ENCODE peak calls at places on chromosomes 5 and 9, in nine cellular contexts. F is AG04450, D is foreskin fibroblast, E is cardiac muscle cell, A is esophagus squamous epithelium, Y is fibroblast of mammary gland, H is D721Med, S is psoas muscle, L is H1. I is an unnamed sample.

GRCh38 chr5:170393235-170393634 is 4.1 kb upstream of the KCNMB1 start:
- DNase-seq in H (no peak), Y (no peak), A (no peak), F (no peak), S (no peak), L (no peak), D (no peak), E (no peak), I (no peak)

GRCh38 chr9:84899326-84899725 is 229.8 kb downstream of the NTRK2 start:
- DNase-seq in A (no peak), L (no peak), D (no peak), Y (no peak), F (no peak), H (no peak), S (no peak), E (no peak), I (no peak)

GRCh38 chr9:32554107-32554506 is 1.7 kb upstream of the TOPORS start:
- DNase-seq in L (no peak), Y (peak), D (peak), F (no peak), A (no peak), E (peak), H (no peak), S (no peak), I (no peak)

GRCh38 chr9:32431940-32432555 is 47.6 kb downstream of the ACO1 start:
- DNase-seq in H (no peak), F (no peak), L (no peak), D (peak), E (peak), S (peak), Y (peak), A (no peak), I (no peak)

GRCh38 chr5:168076561-168076991 is 214.9 kb upstream of the WWC1 start:
- DNase-seq in H (no peak), D (no peak), E (peak), Y (peak), F (peak), L (peak), A (no peak), S (peak), I (no peak)

GRCh38 chr5:107868994-107869393 is 198.3 kb upstream of the EFNA5 start:
- DNase-seq in S (no peak), L (no peak), A (no peak), Y (no peak), F (no peak), E (no peak), H (no peak), D (no peak), I (no peak)

GRCh38 chr9:106862115-106862945 is 636 bp upstream of the ZNF462 start:
- DNase-seq in E (peak), L (no peak), S (peak), F (no peak), Y (no peak), D (peak), H (no peak), A (no peak), I (peak)

GRCh38 chr9:16252631-16253030 is 617.8 kb downstream of the BNC2 start:
- DNase-seq in S (no peak), A (no peak), F (no peak), E (no peak), D (no peak), Y (no peak), L (no peak), H (no peak), I (no peak)

GRCh38 chr9:70340572-70340971 is 73.9 kb downstream of the KLF9 start:
- DNase-seq in L (no peak), A (no peak), Y (peak), E (peak), F (no peak), S (no peak), H (no peak), D (peak), I (peak)

GRCh38 chr9:123049589-123050222 is 16.2 kb downstream of the GPR21 start:
- DNase-seq in Y (peak), F (no peak), H (no peak), E (peak), L (no peak), A (no peak), D (peak), S (no peak), I (no peak)

GRCh38 chr5:110785356-110785755 is 46.5 kb downstream of the SLC25A46 start:
- DNase-seq in S (no peak), E (peak), L (no peak), H (no peak), D (peak), Y (peak), F (no peak), A (no peak), I (no peak)

GRCh38 chr9:127135056-127135745 is 12.8 kb upstream of the ANGPTL2 start:
- DNase-seq in F (no peak), S (peak), Y (no peak), A (no peak), H (no peak), E (no peak), L (no peak), D (no peak), I (no peak)

GRCh38 chr5:142794527-142794926 is 24.4 kb downstream of the ARHGAP26 start:
- DNase-seq in H (no peak), Y (no peak), L (no peak), A (no peak), F (no peak), E (no peak), D (no peak), S (no peak), I (no peak)

GRCh38 chr9:135342206-135343130 is 137.1 kb upstream of the PPP1R26 start:
- DNase-seq in D (no peak), A (no peak), L (no peak), Y (no peak), F (no peak), H (no peak), E (no peak), S (no peak), I (no peak)

GRCh38 chr9:105355810-105356209 is 92.0 kb upstream of the FSD1L start:
- DNase-seq in A (no peak), E (peak), S (no peak), F (no peak), Y (peak), H (no peak), L (no peak), D (peak), I (no peak)

GRCh38 chr5:179312557-179313235 is 32.6 kb downstream of the ADAMTS2 start:
- DNase-seq in A (no peak), H (no peak), F (no peak), E (no peak), Y (no peak), L (no peak), D (peak), S (peak), I (no peak)

GRCh38 chr9:121226186-121226585 is 24.5 kb upstream of the RAB14 start:
- DNase-seq in H (no peak), L (no peak), A (no peak), D (peak), F (no peak), Y (peak), E (no peak), S (no peak), I (no peak)

GRCh38 chr5:113147088-113147487 is 170.5 kb downstream of the DCP2 start:
- DNase-seq in H (peak), E (peak), F (peak), S (no peak), Y (peak), L (no peak), A (no peak), D (peak), I (no peak)

GRCh38 chr9:79360387-79361347 is 211.1 kb upstream of the TLE4 start:
- DNase-seq in A (no peak), S (no peak), Y (no peak), H (no peak), E (peak), D (peak), L (peak), F (no peak), I (no peak)

GRCh38 chr5:98769006-98769255 is 4.5 kb upstream of the RGMB start:
- DNase-seq in A (no peak), H (no peak), F (no peak), S (peak), L (no peak), D (no peak), Y (no peak), E (no peak), I (peak)

GRCh38 chr9:106450549-106450948 is 412.4 kb upstream of the ZNF462 start:
- DNase-seq in F (no peak), H (no peak), A (no peak), D (no peak), E (no peak), Y (no peak), L (no peak), S (peak), I (no peak)

GRCh38 chr5:14859980-14860379 is 11.6 kb downstream of the ANKH start:
- DNase-seq in H (no peak), F (no peak), A (no peak), Y (no peak), S (no peak), D (no peak), L (no peak), E (no peak), I (no peak)

GRCh38 chr5:55370291-55370925 is 62.6 kb downstream of the MTREX start:
- DNase-seq in D (no peak), E (no peak), A (no peak), F (no peak), H (no peak), Y (no peak), L (no peak), S (no peak), I (no peak)

GRCh38 chr5:111645303-111645838 is 111.6 kb downstream of the NREP start:
- DNase-seq in F (no peak), E (no peak), Y (no peak), A (no peak), S (no peak), D (no peak), L (no peak), H (no peak), I (no peak)

GRCh38 chr5:150352531-150353394 is 4.7 kb upstream of the TCOF1 start:
- DNase-seq in F (no peak), E (no peak), S (no peak), H (no peak), A (no peak), L (peak), D (peak), Y (no peak), I (no peak)

GRCh38 chr9:127014210-127014609 is 99.6 kb downstream of the RALGPS1 start:
- DNase-seq in H (no peak), F (no peak), L (no peak), Y (peak), A (no peak), S (no peak), D (peak), E (peak), I (no peak)

GRCh38 chr9:20980713-20981481 is 50.5 kb downstream of the HACD4 start:
- DNase-seq in H (no peak), E (peak), L (no peak), F (peak), A (no peak), D (peak), Y (peak), S (no peak), I (peak)

GRCh38 chr9:36928670-36929349 is 105.3 kb downstream of the PAX5 start:
- DNase-seq in D (peak), L (no peak), H (no peak), F (no peak), S (no peak), E (peak), A (no peak), Y (peak), I (peak)

GRCh38 chr9:81868145-81868544 is 60.1 kb upstream of the SPATA31D4 start:
- DNase-seq in A (no peak), Y (peak), H (no peak), E (no peak), D (no peak), L (no peak), F (no peak), S (no peak), I (no peak)

GRCh38 chr5:44862808-44863207 is 54.1 kb downstream of the MRPS30 start:
- DNase-seq in S (no peak), L (no peak), E (no peak), H (no peak), A (no peak), F (no peak), D (peak), Y (peak), I (peak)

GRCh38 chr5:4095918-4096630 is 500.4 kb downstream of the IRX1 start:
- DNase-seq in S (no peak), L (no peak), D (no peak), H (no peak), F (no peak), A (no peak), Y (no peak), E (no peak), I (no peak)

GRCh38 chr9:1429328-1429727 is 379.2 kb downstream of the DMRT2 start:
- DNase-seq in A (no peak), F (no peak), D (peak), H (no peak), L (no peak), S (no peak), E (peak), Y (peak), I (no peak)

GRCh38 chr9:125889524-125890473 is 142.6 kb downstream of the PBX3 start:
- DNase-seq in H (no peak), Y (peak), F (no peak), D (peak), S (peak), L (no peak), E (peak), A (no peak), I (peak)

GRCh38 chr5:142250119-142250518 is 74.7 kb downstream of the SPRY4 start:
- DNase-seq in S (no peak), A (no peak), Y (no peak), F (no peak), L (no peak), H (no peak), E (no peak), D (no peak), I (no peak)

GRCh38 chr5:41600738-41601137 is 90.3 kb upstream of the PLCXD3 start:
- DNase-seq in A (no peak), E (no peak), H (no peak), F (no peak), D (no peak), S (no peak), Y (no peak), L (no peak), I (no peak)

GRCh38 chr5:113122053-113122452 is 145.5 kb downstream of the DCP2 start:
- DNase-seq in L (no peak), D (peak), H (no peak), A (no peak), Y (peak), S (no peak), E (peak), F (peak), I (no peak)

DNA sequence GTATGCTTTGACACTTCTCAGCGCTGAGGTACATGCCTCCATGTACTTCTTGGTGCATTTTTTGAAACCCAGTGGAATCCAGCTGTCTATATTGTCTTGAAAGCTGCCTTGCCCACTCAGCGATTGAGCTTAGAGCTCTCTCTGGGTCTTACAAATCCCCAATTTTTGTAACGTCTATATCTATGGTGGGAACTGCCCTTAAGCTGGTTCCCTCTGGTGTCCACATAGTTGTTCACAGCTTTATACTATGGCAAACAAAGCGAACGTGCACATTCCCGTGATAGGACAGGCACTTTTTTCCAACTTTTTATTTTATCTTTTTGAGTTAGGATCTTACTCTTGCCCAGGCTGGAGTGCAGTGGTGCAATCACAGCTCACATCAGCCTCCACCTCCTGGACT is 20.9 kb downstream of the CDHR2 start:
- DNase-seq in H (no peak), L (no peak), Y (peak), F (peak), S (no peak), A (no peak), D (peak), E (peak), I (no peak)
- TF ChIP-seq CTCF in H (peak), L (no peak), Y (peak), F (peak), S (no peak), A (no peak), D (peak), E (peak), I (no peak)

GRCh38 chr5:33937700-33938506 is 1.7 kb downstream of the RXFP3 start:
- DNase-seq in D (peak), A (no peak), Y (no peak), L (no peak), F (no peak), S (no peak), H (no peak), E (no peak), I (no peak)

GRCh38 chr5:33937017-33937699 is 972 bp downstream of the RXFP3 start:
- DNase-seq in Y (no peak), H (no peak), L (no peak), E (peak), F (no peak), A (no peak), D (peak), S (peak), I (no peak)

GRCh38 chr5:33933723-33934544 is 2.3 kb upstream of the RXFP3 start:
- DNase-seq in H (no peak), A (no peak), E (no peak), F (no peak), D (peak), S (no peak), L (no peak), Y (peak), I (peak)

GRCh38 chr5:33936381-33937016 is at the start of gene RXFP3:
- DNase-seq in F (no peak), D (peak), H (no peak), Y (peak), A (no peak), L (no peak), E (peak), S (peak), I (no peak)

DNA sequence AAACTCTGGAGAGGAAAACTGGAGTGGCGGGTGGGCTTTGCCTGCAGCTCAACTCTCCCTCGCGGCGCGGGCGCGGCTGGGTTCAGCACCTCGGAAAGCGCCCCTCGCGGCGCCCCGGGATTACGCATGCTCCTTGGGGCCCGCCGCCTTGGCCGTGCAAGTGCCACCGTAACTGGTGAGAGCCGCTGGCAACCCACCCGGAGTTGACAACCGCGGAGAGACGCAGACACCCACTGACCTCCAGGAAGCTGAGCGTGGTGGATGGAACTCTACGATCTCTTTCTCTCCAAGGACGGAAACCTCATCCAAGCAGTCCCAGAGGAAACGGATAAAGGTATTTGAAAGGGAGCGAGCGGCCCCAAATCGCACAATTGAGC is 194 bp upstream of the RXFP3 start:
- DNase-seq in L (no peak), S (peak), H (no peak), F (peak), A (no peak), E (peak), D (peak), Y (peak), I (peak)
- TF ChIP-seq CTCF in L (no peak), S (peak), H (no peak), F (no peak), A (peak), E (peak), D (no peak), Y (no peak), I (no peak)

GRCh38 chr5:160905285-160905684 is 53.3 kb upstream of the ATP10B start:
- DNase-seq in L (no peak), H (no peak), E (no peak), D (no peak), F (no peak), Y (no peak), A (no peak), S (no peak), I (no peak)

GRCh38 chr5:160903076-160903475 is 51.1 kb upstream of the ATP10B start:
- DNase-seq in Y (no peak), E (no peak), F (no peak), A (no peak), S (no peak), H (no peak), L (no peak), D (no peak), I (no peak)

DNA sequence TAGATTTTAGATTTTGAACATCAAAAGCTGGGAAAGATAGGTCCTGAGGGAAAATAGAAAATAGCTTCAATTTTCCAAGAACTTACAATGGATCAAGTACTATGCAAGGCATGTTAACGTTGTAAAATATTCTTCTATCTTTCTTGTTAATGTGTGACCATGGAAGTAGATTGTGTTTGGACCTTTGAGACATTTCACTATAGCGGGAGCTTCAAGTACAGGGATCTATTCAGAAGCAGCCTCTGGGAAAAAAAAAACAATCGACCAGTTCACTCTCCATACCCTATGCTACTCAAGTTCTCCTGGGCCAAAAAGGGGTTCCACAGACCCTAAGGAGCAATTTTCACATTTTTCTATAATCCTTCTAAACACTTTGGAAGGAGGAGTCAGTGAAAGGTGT is 54.1 kb upstream of the ATP10B start:
- DNase-seq in A (no peak), E (no peak), S (no peak), F (no peak), D (no peak), L (no peak), H (no peak), Y (no peak), I (no peak)
- TF ChIP-seq CTCF in A (no peak), E (no peak), S (no peak), F (no peak), D (no peak), L (no peak), H (no peak), Y (no peak), I (no peak)

DNA sequence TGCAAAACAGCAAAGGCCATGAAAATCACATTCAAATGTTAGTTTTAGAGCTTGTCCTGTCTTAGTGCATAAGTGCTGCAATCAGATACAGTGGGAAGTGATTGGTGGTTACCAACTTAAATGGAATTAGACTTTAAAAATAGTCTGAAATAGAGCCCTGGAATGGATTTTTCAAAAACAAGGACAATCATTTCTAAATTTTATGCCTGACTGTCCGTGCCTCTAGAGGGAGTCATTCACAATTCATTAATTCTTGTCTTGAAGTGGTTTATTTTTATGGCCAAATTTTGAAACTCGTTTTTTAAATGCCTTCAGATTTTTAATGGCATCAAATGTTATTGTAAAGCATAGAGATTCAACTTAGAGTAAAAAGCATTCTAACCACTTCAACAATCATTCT is 561.8 kb upstream of the DAB2 start:
- DNase-seq in F (no peak), E (no peak), L (no peak), S (no peak), D (peak), H (no peak), A (no peak), Y (peak), I (no peak)
- TF ChIP-seq CTCF in F (no peak), E (no peak), L (no peak), S (no peak), D (no peak), H (no peak), A (no peak), Y (peak), I (no peak)

GRCh38 chr9:95124582-95125359 is 192.7 kb downstream of the FANCC start:
- DNase-seq in F (no peak), L (no peak), H (no peak), D (no peak), A (no peak), S (no peak), E (no peak), Y (no peak), I (no peak)
- TF ChIP-seq CTCF in F (no peak), L (peak), H (no peak), D (peak), A (peak), S (peak), E (peak), Y (peak), I (peak)

DNA sequence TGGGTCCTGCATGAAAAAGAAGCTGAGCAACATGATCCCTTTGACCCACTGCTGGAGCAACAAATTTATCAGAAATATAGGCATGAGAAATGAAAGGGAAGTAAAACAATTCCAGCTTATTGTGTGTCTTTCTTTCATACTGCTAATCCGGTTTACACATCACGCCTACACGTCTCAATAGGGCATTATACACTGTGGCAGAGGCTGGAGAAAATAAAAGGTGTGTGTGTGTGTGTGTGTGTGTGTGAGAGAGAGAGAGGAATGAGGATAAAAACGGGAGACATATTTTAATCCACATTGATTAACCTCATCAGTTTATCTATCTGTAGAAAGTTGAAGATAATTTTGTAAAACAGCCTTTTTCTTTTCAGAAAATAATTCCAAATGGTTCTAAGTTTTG is 2.4 kb downstream of the PTCH1 start:
- DNase-seq in A (no peak), S (no peak), D (no peak), E (no peak), H (no peak), F (no peak), Y (no peak), L (no peak), I (no peak)
- TF ChIP-seq CTCF in A (no peak), S (no peak), D (no peak), E (no peak), H (no peak), F (no peak), Y (no peak), L (no peak), I (no peak)

I was measured in GM13976.